ENCODE peak calls at places on chromosomes 7 and 10, in ten cellular contexts. V is activated CD8-positive, alpha-beta T cell treated with anti-CD3 and anti-CD28 coated beads for 36 hours; D is progenitor cell of endocrine pancreas; S is BJ; M is fibroblast of the aortic adventitia; E is psoas muscle; L is AG10803; K is fibroblast of villous mesenchyme; Y is A549; A is hepatocyte. H is an unnamed sample.

GRCh38 chr10:6114299-6114698 is 25.5 kb downstream of the RBM17 start:
- DNase-seq in V (no peak), D (no peak), S (no peak), M (no peak), E (no peak), L (peak), K (no peak), Y (no peak), A (no peak), H (no peak)

GRCh38 chr7:35035511-35035921 is 1.8 kb downstream of the DPY19L1 start:
- DNase-seq in V (peak), D (no peak), S (no peak), M (peak), E (no peak), L (peak), K (peak), Y (peak), A (peak), H (no peak)

GRCh38 chr7:92833024-92833765 is 3.2 kb downstream of the CDK6 start:
- DNase-seq in V (peak), D (peak), S (no peak), M (peak), E (peak), L (peak), K (peak), Y (peak), A (peak), H (peak)

GRCh38 chr10:79615577-79615976 is 4.8 kb downstream of the SFTPA1 start:
- DNase-seq in V (no peak), D (no peak), S (no peak), M (no peak), E (no peak), L (no peak), K (no peak), Y (no peak), A (no peak), H (no peak)

GRCh38 chr10:108445746-108446145 is 1281.2 kb upstream of the SORCS1 start:
- DNase-seq in V (no peak), D (no peak), S (no peak), M (no peak), E (no peak), L (peak), K (no peak), Y (no peak), A (no peak), H (no peak)

GRCh38 chr7:73830872-73831655 is at the start of gene CLDN4:
- DNase-seq in V (no peak), D (peak), S (no peak), M (no peak), E (no peak), L (no peak), K (no peak), Y (no peak), A (peak), H (no peak)

GRCh38 chr10:45211576-45211975 is 103.8 kb downstream of the OR13A1 start:
- DNase-seq in V (no peak), D (no peak), S (no peak), M (no peak), E (no peak), L (no peak), K (no peak), Y (no peak), A (no peak), H (no peak)

GRCh38 chr10:131131726-131132561 is 179.6 kb downstream of the TCERG1L start:
- DNase-seq in V (no peak), D (no peak), S (no peak), M (no peak), E (no peak), L (no peak), K (no peak), Y (no peak), A (no peak), H (no peak)

GRCh38 chr7:75623390-75624133 is 115.2 kb downstream of the HIP1 start:
- DNase-seq in V (no peak), D (no peak), S (no peak), M (no peak), E (no peak), L (peak), K (peak), Y (no peak), A (no peak), H (no peak)

GRCh38 chr7:2068693-2069471 is 163.9 kb downstream of the MAD1L1 start:
- DNase-seq in V (no peak), D (no peak), S (no peak), M (no peak), E (no peak), L (no peak), K (no peak), Y (no peak), A (no peak), H (no peak)
- TF ChIP-seq CTCF in V (no peak), D (no peak), S (no peak), M (no peak), E (no peak), L (no peak), K (no peak), Y (no peak), A (no peak), H (no peak)

DNA sequence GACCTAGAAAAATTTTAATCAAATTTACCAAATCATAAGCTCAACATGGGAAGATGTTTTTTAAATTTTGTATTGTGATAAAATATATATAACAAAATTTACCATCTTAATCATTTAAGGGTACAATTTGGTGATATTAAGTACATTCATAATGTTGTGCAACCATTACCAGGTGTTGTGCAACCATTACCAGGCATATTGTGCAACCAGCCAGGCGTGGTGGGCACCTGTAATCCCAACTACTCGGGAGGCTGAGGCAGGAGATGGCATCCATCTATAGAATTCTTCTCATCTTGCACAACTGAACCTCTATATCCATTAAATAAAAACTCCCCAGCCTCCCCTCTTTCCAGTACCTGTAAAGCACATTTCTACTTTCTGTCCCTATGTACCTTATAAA is 124.5 kb upstream of the SLC13A1 start:
- DNase-seq in V (no peak), D (no peak), S (no peak), M (no peak), E (no peak), L (no peak), K (no peak), Y (no peak), A (no peak), H (no peak)
- TF ChIP-seq CTCF in V (no peak), D (no peak), S (no peak), M (no peak), E (no peak), L (no peak), K (no peak), Y (no peak), A (no peak), H (no peak)

GRCh38 chr10:3728563-3728962 is 56.4 kb downstream of the KLF6 start:
- DNase-seq in V (no peak), D (no peak), S (no peak), M (no peak), E (no peak), L (no peak), K (no peak), Y (no peak), A (no peak), H (no peak)
- TF ChIP-seq CTCF in V (no peak), D (no peak), S (no peak), M (no peak), E (no peak), L (no peak), K (no peak), Y (no peak), A (no peak), H (no peak)

DNA sequence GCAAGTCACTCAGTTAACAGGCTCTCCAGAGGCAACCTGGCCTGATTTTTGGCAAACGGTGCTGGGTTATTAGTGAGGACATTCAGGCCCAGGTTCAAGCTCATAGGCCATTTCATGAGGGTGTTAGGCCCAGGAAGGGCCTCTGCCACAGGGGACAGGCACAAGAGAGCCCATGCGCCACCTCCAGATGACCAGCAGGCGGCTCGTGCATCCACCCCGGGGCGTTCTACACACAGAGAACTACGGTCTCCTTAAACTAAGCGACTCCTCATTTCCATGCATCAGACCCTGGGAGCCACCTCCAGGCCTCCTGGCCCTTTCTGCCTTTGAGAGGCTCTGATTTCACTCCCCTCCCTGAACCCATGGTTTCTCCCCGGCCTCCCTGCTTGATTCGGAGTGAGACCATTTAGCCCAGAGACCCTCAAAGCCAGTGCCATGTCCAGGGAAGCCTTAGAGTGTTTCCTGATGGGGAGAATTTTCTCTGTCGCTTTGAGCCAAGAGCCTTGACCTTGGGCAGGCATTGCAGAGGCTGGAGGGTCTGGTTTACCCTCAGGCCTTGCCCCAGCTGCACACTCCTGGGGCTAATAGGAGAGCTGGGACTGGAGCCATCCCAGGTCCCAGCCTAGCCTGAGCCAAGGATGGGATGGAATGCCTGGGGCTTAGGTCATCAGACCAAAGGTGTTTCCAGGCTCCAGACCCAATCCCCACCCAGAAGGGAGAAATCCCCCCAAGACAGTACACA is 188.0 kb downstream of the GRID1 start:
- DNase-seq in V (peak), D (peak), S (no peak), M (no peak), E (no peak), L (peak), K (no peak), Y (peak), A (peak), H (no peak)
- TF ChIP-seq CTCF in V (no peak), D (peak), S (peak), M (peak), E (no peak), L (peak), K (peak), Y (peak), A (no peak), H (no peak)

DNA sequence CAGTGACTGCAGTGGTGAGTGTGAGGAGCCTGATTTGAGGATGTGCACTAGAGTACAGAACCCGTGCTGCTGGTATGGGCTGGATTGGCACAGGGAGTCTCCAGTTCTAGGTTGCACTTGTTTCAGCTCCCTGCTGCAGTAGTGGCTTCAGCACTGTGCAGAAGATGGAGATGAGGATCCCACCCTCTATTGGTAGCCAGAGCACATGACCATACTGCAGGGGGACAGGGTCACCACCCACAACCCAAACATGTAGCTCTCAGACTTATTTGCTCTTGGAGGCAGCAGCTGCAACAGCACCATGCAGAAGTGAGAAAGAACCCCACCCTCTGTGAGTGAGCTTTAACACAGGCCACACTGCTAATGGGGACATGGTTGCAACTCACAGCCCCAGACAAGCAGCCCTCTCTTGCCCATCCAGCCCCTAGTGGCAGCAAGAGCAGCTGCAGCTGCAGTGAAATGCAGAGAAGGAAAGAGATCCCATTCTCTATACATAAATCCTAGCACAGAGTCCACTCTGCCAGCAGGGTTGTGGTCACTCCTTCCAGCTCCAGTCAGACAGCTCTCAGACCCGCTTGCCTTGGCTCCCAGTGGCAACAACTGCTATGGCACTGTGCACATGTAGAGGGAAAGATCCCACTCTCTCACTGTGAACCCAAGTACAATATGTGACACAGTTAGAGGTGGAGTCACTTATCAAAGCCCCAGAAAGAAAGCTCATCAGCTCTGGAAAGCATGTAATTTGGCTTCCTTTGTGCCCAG is 51.4 kb upstream of the SCIN start:
- DNase-seq in V (no peak), D (no peak), S (no peak), M (no peak), E (no peak), L (peak), K (peak), Y (peak), A (peak), H (no peak)
- TF ChIP-seq CTCF in V (peak), D (peak), S (peak), M (peak), E (no peak), L (peak), K (peak), Y (peak), A (peak), H (no peak)

GRCh38 chr10:29239569-29240472 is 49.0 kb upstream of the LYZL1 start:
- DNase-seq in V (peak), D (no peak), S (no peak), M (peak), E (no peak), L (peak), K (peak), Y (peak), A (peak), H (no peak)
- TF ChIP-seq CTCF in V (peak), D (peak), S (peak), M (peak), E (peak), L (peak), K (peak), Y (peak), A (peak), H (no peak)

GRCh38 chr10:77925795-77926565 is 575 bp downstream of the DLG5 start:
- DNase-seq in V (peak), D (peak), S (no peak), M (no peak), E (peak), L (no peak), K (peak), Y (no peak), A (peak), H (peak)
- TF ChIP-seq CTCF in V (no peak), D (peak), S (no peak), M (no peak), E (no peak), L (no peak), K (no peak), Y (no peak), A (no peak), H (no peak)

DNA sequence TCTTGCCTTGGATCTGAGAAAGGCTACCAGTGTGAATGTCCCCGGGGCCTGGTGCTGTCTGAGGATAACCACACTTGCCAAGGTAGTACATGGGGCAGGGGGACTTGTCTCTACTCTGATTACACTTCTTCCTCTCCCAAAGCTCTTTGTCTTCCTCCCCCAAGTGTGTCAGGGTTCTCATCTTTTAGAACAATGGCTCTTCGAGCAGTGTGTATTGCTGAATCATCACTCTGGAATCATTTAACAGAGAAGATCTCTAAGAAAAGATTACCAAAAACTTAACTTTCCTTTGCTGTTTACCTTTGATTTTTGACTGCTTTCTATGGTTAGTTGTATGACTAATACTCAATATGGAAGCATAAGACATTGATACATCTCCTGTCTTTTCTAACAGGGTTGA is 18.2 kb downstream of the OIT3 start:
- DNase-seq in V (no peak), D (no peak), S (no peak), M (peak), E (no peak), L (no peak), K (no peak), Y (no peak), A (no peak), H (no peak)
- TF ChIP-seq CTCF in V (no peak), D (no peak), S (no peak), M (no peak), E (no peak), L (no peak), K (no peak), Y (no peak), A (no peak), H (no peak)